ENCODE peak calls at places on chromosomes 7 and 10, in nine cellular contexts. One of them, this sample, is unnamed.

GRCh38 chr10:24652381-24652957 is 71.2 kb downstream of the ARHGAP21 start:
- DNase-seq in C1 segment of cervical spinal cord: no peak
- DNase-seq in T-helper 9 cell: no peak
- DNase-seq in dorsolateral prefrontal cortex: no peak
- DNase-seq in HT1080: no peak
- DNase-seq in fibroblast of mammary gland: no peak
- DNase-seq in DMS153: no peak
- DNase-seq in Calu3: no peak
- DNase-seq in WTC11: no peak
- DNase-seq in this sample: no peak

GRCh38 chr10:131078131-131078881 is 233.2 kb downstream of the TCERG1L start:
- DNase-seq in C1 segment of cervical spinal cord: no peak
- DNase-seq in T-helper 9 cell: no peak
- DNase-seq in dorsolateral prefrontal cortex: no peak
- DNase-seq in HT1080: no peak
- DNase-seq in fibroblast of mammary gland: no peak
- DNase-seq in DMS153: no peak
- DNase-seq in Calu3: no peak
- DNase-seq in WTC11: no peak
- DNase-seq in this sample: no peak

GRCh38 chr10:113313048-113313611 is 239.7 kb upstream of the HABP2 start:
- DNase-seq in C1 segment of cervical spinal cord: no peak
- DNase-seq in T-helper 9 cell: no peak
- DNase-seq in dorsolateral prefrontal cortex: no peak
- DNase-seq in HT1080: no peak
- DNase-seq in fibroblast of mammary gland: no peak
- DNase-seq in DMS153: no peak
- DNase-seq in Calu3: no peak
- DNase-seq in WTC11: no peak
- DNase-seq in this sample: no peak

GRCh38 chr7:66099551-66100407 is 14.9 kb upstream of the CRCP start:
- DNase-seq in C1 segment of cervical spinal cord: peak; percentile 25
- DNase-seq in T-helper 9 cell: peak; percentile 9
- DNase-seq in dorsolateral prefrontal cortex: no peak
- DNase-seq in HT1080: peak; percentile 92
- DNase-seq in fibroblast of mammary gland: peak; percentile 92
- DNase-seq in DMS153: peak; percentile 75
- DNase-seq in Calu3: peak; percentile 61
- DNase-seq in WTC11: peak; percentile 43
- DNase-seq in this sample: peak; percentile 69

GRCh38 chr7:137923380-137923779 is 76.6 kb upstream of the DGKI start:
- DNase-seq in C1 segment of cervical spinal cord: no peak
- DNase-seq in T-helper 9 cell: no peak
- DNase-seq in dorsolateral prefrontal cortex: no peak
- DNase-seq in HT1080: peak; percentile 83
- DNase-seq in fibroblast of mammary gland: peak; percentile 94
- DNase-seq in DMS153: no peak
- DNase-seq in Calu3: no peak
- DNase-seq in WTC11: no peak
- DNase-seq in this sample: no peak

GRCh38 chr10:113651021-113651420 is 12.8 kb downstream of the NRAP start:
- DNase-seq in C1 segment of cervical spinal cord: no peak
- DNase-seq in T-helper 9 cell: no peak
- DNase-seq in dorsolateral prefrontal cortex: no peak
- DNase-seq in HT1080: no peak
- DNase-seq in fibroblast of mammary gland: no peak
- DNase-seq in DMS153: no peak
- DNase-seq in Calu3: no peak
- DNase-seq in WTC11: no peak
- DNase-seq in this sample: no peak

GRCh38 chr7:42605800-42606199 is 306.1 kb downstream of the C7orf25 start:
- DNase-seq in C1 segment of cervical spinal cord: no peak
- DNase-seq in T-helper 9 cell: no peak
- DNase-seq in dorsolateral prefrontal cortex: no peak
- DNase-seq in HT1080: no peak
- DNase-seq in fibroblast of mammary gland: peak; percentile 44
- DNase-seq in DMS153: no peak
- DNase-seq in Calu3: no peak
- DNase-seq in WTC11: no peak
- DNase-seq in this sample: no peak

GRCh38 chr7:124489925-124490324 is 275.7 kb downstream of the GPR37 start:
- DNase-seq in C1 segment of cervical spinal cord: no peak
- DNase-seq in T-helper 9 cell: no peak
- DNase-seq in dorsolateral prefrontal cortex: no peak
- DNase-seq in HT1080: no peak
- DNase-seq in fibroblast of mammary gland: no peak
- DNase-seq in DMS153: peak; percentile 64
- DNase-seq in Calu3: no peak
- DNase-seq in WTC11: no peak
- DNase-seq in this sample: no peak

GRCh38 chr10:6699336-6699735 is 119.3 kb upstream of the PRKCQ start:
- DNase-seq in C1 segment of cervical spinal cord: no peak
- DNase-seq in T-helper 9 cell: no peak
- DNase-seq in dorsolateral prefrontal cortex: no peak
- DNase-seq in HT1080: no peak
- DNase-seq in fibroblast of mammary gland: peak; percentile 58
- DNase-seq in DMS153: no peak
- DNase-seq in Calu3: no peak
- DNase-seq in WTC11: no peak
- DNase-seq in this sample: no peak

GRCh38 chr7:150378853-150379589 is at the start of gene ZNF775:
- DNase-seq in C1 segment of cervical spinal cord: peak; percentile 96
- DNase-seq in T-helper 9 cell: peak; percentile 89
- DNase-seq in dorsolateral prefrontal cortex: peak; percentile 92
- DNase-seq in HT1080: peak; percentile 94
- DNase-seq in fibroblast of mammary gland: peak; percentile 86
- DNase-seq in DMS153: peak; percentile 93
- DNase-seq in Calu3: peak; percentile 97
- DNase-seq in WTC11: peak; percentile 96
- DNase-seq in this sample: peak; percentile 99

GRCh38 chr7:85774931-85775330 is 588.1 kb upstream of the SEMA3D start:
- DNase-seq in C1 segment of cervical spinal cord: no peak
- DNase-seq in T-helper 9 cell: no peak
- DNase-seq in dorsolateral prefrontal cortex: no peak
- DNase-seq in HT1080: no peak
- DNase-seq in fibroblast of mammary gland: peak; percentile 66
- DNase-seq in DMS153: no peak
- DNase-seq in Calu3: no peak
- DNase-seq in WTC11: no peak
- DNase-seq in this sample: no peak

GRCh38 chr10:77548157-77548556 is 89.5 kb downstream of the KCNMA1 start:
- DNase-seq in C1 segment of cervical spinal cord: no peak
- DNase-seq in T-helper 9 cell: no peak
- DNase-seq in dorsolateral prefrontal cortex: no peak
- DNase-seq in HT1080: no peak
- DNase-seq in fibroblast of mammary gland: no peak
- DNase-seq in DMS153: no peak
- DNase-seq in Calu3: no peak
- DNase-seq in WTC11: no peak
- DNase-seq in this sample: peak; percentile 27

GRCh38 chr10:30988831-30989458 is 42.7 kb downstream of the ZNF438 start:
- DNase-seq in C1 segment of cervical spinal cord: no peak
- DNase-seq in T-helper 9 cell: no peak
- DNase-seq in dorsolateral prefrontal cortex: no peak
- DNase-seq in HT1080: no peak
- DNase-seq in fibroblast of mammary gland: no peak
- DNase-seq in DMS153: no peak
- DNase-seq in Calu3: no peak
- DNase-seq in WTC11: no peak
- DNase-seq in this sample: no peak

GRCh38 chr7:150715293-150715692 is 1.1 kb upstream of the GIMAP1 start:
- DNase-seq in C1 segment of cervical spinal cord: no peak
- DNase-seq in T-helper 9 cell: no peak
- DNase-seq in dorsolateral prefrontal cortex: no peak
- DNase-seq in HT1080: no peak
- DNase-seq in fibroblast of mammary gland: no peak
- DNase-seq in DMS153: no peak
- DNase-seq in Calu3: no peak
- DNase-seq in WTC11: no peak
- DNase-seq in this sample: no peak

GRCh38 chr7:155357573-155358041 is 59.9 kb downstream of the INSIG1 start:
- DNase-seq in C1 segment of cervical spinal cord: no peak
- DNase-seq in T-helper 9 cell: no peak
- DNase-seq in dorsolateral prefrontal cortex: no peak
- DNase-seq in HT1080: peak; percentile 70
- DNase-seq in fibroblast of mammary gland: peak; percentile 81
- DNase-seq in DMS153: no peak
- DNase-seq in Calu3: no peak
- DNase-seq in WTC11: no peak
- DNase-seq in this sample: no peak

GRCh38 chr10:82668266-82668665 is 793.3 kb downstream of the NRG3 start:
- DNase-seq in C1 segment of cervical spinal cord: no peak
- DNase-seq in T-helper 9 cell: no peak
- DNase-seq in dorsolateral prefrontal cortex: no peak
- DNase-seq in HT1080: peak; percentile 43
- DNase-seq in fibroblast of mammary gland: peak; percentile 31
- DNase-seq in DMS153: no peak
- DNase-seq in Calu3: no peak
- DNase-seq in WTC11: no peak
- DNase-seq in this sample: no peak

GRCh38 chr7:98365863-98366561 is 34.9 kb downstream of the BAIAP2L1 start:
- DNase-seq in C1 segment of cervical spinal cord: no peak
- DNase-seq in T-helper 9 cell: no peak
- DNase-seq in dorsolateral prefrontal cortex: no peak
- DNase-seq in HT1080: no peak
- DNase-seq in fibroblast of mammary gland: no peak
- DNase-seq in DMS153: no peak
- DNase-seq in Calu3: no peak
- DNase-seq in WTC11: no peak
- DNase-seq in this sample: no peak

GRCh38 chr10:6283632-6284031 is 80.9 kb downstream of the PFKFB3 start:
- DNase-seq in C1 segment of cervical spinal cord: no peak
- DNase-seq in T-helper 9 cell: no peak
- DNase-seq in dorsolateral prefrontal cortex: no peak
- DNase-seq in HT1080: no peak
- DNase-seq in fibroblast of mammary gland: no peak
- DNase-seq in DMS153: no peak
- DNase-seq in Calu3: no peak
- DNase-seq in WTC11: no peak
- DNase-seq in this sample: no peak

GRCh38 chr10:48505394-48506112 is 99.3 kb downstream of the ARHGAP22 start:
- DNase-seq in C1 segment of cervical spinal cord: no peak
- DNase-seq in T-helper 9 cell: no peak
- DNase-seq in dorsolateral prefrontal cortex: no peak
- DNase-seq in HT1080: no peak
- DNase-seq in fibroblast of mammary gland: no peak
- DNase-seq in DMS153: no peak
- DNase-seq in Calu3: peak; percentile 26
- DNase-seq in WTC11: peak; percentile 77
- DNase-seq in this sample: no peak

GRCh38 chr7:1938788-1939433 is 268.8 kb downstream of the ELFN1 start:
- DNase-seq in C1 segment of cervical spinal cord: no peak
- DNase-seq in T-helper 9 cell: peak; percentile 21
- DNase-seq in dorsolateral prefrontal cortex: no peak
- DNase-seq in HT1080: no peak
- DNase-seq in fibroblast of mammary gland: peak; percentile 29
- DNase-seq in DMS153: no peak
- DNase-seq in Calu3: no peak
- DNase-seq in WTC11: no peak
- DNase-seq in this sample: no peak

GRCh38 chr7:74318043-74318442 is 28.8 kb downstream of the CLIP2 start:
- DNase-seq in C1 segment of cervical spinal cord: no peak
- DNase-seq in T-helper 9 cell: no peak
- DNase-seq in dorsolateral prefrontal cortex: no peak
- DNase-seq in HT1080: no peak
- DNase-seq in fibroblast of mammary gland: no peak
- DNase-seq in DMS153: no peak
- DNase-seq in Calu3: no peak
- DNase-seq in WTC11: no peak
- DNase-seq in this sample: no peak

GRCh38 chr10:57968328-57969016 is 299.2 kb downstream of the IPMK start:
- DNase-seq in C1 segment of cervical spinal cord: no peak
- DNase-seq in T-helper 9 cell: no peak
- DNase-seq in dorsolateral prefrontal cortex: no peak
- DNase-seq in HT1080: no peak
- DNase-seq in fibroblast of mammary gland: no peak
- DNase-seq in DMS153: no peak
- DNase-seq in Calu3: no peak
- DNase-seq in WTC11: no peak
- DNase-seq in this sample: no peak

GRCh38 chr7:130962109-130962508 is 228.1 kb upstream of the KLF14 start:
- DNase-seq in C1 segment of cervical spinal cord: no peak
- DNase-seq in T-helper 9 cell: no peak
- DNase-seq in dorsolateral prefrontal cortex: no peak
- DNase-seq in HT1080: no peak
- DNase-seq in fibroblast of mammary gland: no peak
- DNase-seq in DMS153: no peak
- DNase-seq in Calu3: no peak
- DNase-seq in WTC11: no peak
- DNase-seq in this sample: no peak

GRCh38 chr7:17623546-17624185 is 316.6 kb downstream of the SNX13 start:
- DNase-seq in C1 segment of cervical spinal cord: no peak
- DNase-seq in T-helper 9 cell: no peak
- DNase-seq in dorsolateral prefrontal cortex: no peak
- DNase-seq in HT1080: no peak
- DNase-seq in fibroblast of mammary gland: peak; percentile 52
- DNase-seq in DMS153: no peak
- DNase-seq in Calu3: no peak
- DNase-seq in WTC11: no peak
- DNase-seq in this sample: no peak

GRCh38 chr10:25530306-25530705 is 355.5 kb downstream of the GPR158 start:
- DNase-seq in C1 segment of cervical spinal cord: no peak
- DNase-seq in T-helper 9 cell: no peak
- DNase-seq in dorsolateral prefrontal cortex: no peak
- DNase-seq in HT1080: no peak
- DNase-seq in fibroblast of mammary gland: no peak
- DNase-seq in DMS153: no peak
- DNase-seq in Calu3: no peak
- DNase-seq in WTC11: no peak
- DNase-seq in this sample: peak; percentile 38

GRCh38 chr7:98240961-98241673 is 10.9 kb downstream of the TECPR1 start:
- DNase-seq in C1 segment of cervical spinal cord: no peak
- DNase-seq in T-helper 9 cell: no peak
- DNase-seq in dorsolateral prefrontal cortex: no peak
- DNase-seq in HT1080: peak; percentile 30
- DNase-seq in fibroblast of mammary gland: peak; percentile 40
- DNase-seq in DMS153: no peak
- DNase-seq in Calu3: peak; percentile 60
- DNase-seq in WTC11: peak; percentile 76
- DNase-seq in this sample: peak; percentile 40

GRCh38 chr10:133230387-133231195 is 574 bp downstream of the UTF1 start:
- DNase-seq in C1 segment of cervical spinal cord: no peak
- DNase-seq in T-helper 9 cell: no peak
- DNase-seq in dorsolateral prefrontal cortex: no peak
- DNase-seq in HT1080: no peak
- DNase-seq in fibroblast of mammary gland: no peak
- DNase-seq in DMS153: no peak
- DNase-seq in Calu3: no peak
- DNase-seq in WTC11: peak; percentile 56
- DNase-seq in this sample: no peak

GRCh38 chr7:95691464-95691863 is 80.9 kb upstream of the DYNC1I1 start:
- DNase-seq in C1 segment of cervical spinal cord: no peak
- DNase-seq in T-helper 9 cell: no peak
- DNase-seq in dorsolateral prefrontal cortex: no peak
- DNase-seq in HT1080: no peak
- DNase-seq in fibroblast of mammary gland: no peak
- DNase-seq in DMS153: peak; percentile 65
- DNase-seq in Calu3: no peak
- DNase-seq in WTC11: no peak
- DNase-seq in this sample: no peak

GRCh38 chr7:87218941-87219544 is 489 bp downstream of the TMEM243 start:
- DNase-seq in C1 segment of cervical spinal cord: peak; percentile 61
- DNase-seq in T-helper 9 cell: peak; percentile 18
- DNase-seq in dorsolateral prefrontal cortex: no peak
- DNase-seq in HT1080: peak; percentile 39
- DNase-seq in fibroblast of mammary gland: peak; percentile 52
- DNase-seq in DMS153: no peak
- DNase-seq in Calu3: peak; percentile 47
- DNase-seq in WTC11: peak; percentile 65
- DNase-seq in this sample: peak; percentile 27